ENCODE peak calls at places on chromosomes 2 and 18, in eight cellular contexts. X is HCT116, L is IMR-90, B is mesenchymal stem cell, E is astrocyte, Q is H9, W is kidney, C is Karpas-422. U is an unnamed sample.

GRCh38 chr2:164913640-164914346 is 41.5 kb downstream of the SLC38A11 start:
- DNase-seq in X (no peak), L (peak), B (no peak), E (peak), Q (no peak), W (no peak), C (no peak), U (no peak)

GRCh38 chr2:167670588-167670987 is 576.8 kb downstream of the STK39 start:
- DNase-seq in X (no peak), L (no peak), B (no peak), E (no peak), Q (no peak), W (no peak), C (no peak), U (no peak)

GRCh38 chr2:241860184-241861078 is 1.7 kb upstream of the PDCD1 start:
- DNase-seq in X (no peak), L (no peak), B (no peak), E (no peak), Q (no peak), W (peak), C (no peak), U (no peak)

GRCh38 chr2:169775765-169776482 is 22.7 kb upstream of the SSB start:
- DNase-seq in X (no peak), L (peak), B (peak), E (peak), Q (no peak), W (no peak), C (no peak), U (no peak)

GRCh38 chr2:217609952-217610351 is 392.8 kb downstream of the TNS1 start:
- DNase-seq in X (no peak), L (no peak), B (no peak), E (no peak), Q (no peak), W (no peak), C (no peak), U (no peak)

GRCh38 chr18:12593861-12594260 is 64.0 kb downstream of the SPIRE1 start:
- DNase-seq in X (no peak), L (peak), B (no peak), E (peak), Q (no peak), W (no peak), C (no peak), U (no peak)

GRCh38 chr2:98730851-98731708 is at the start of gene MGAT4A:
- DNase-seq in X (no peak), L (no peak), B (peak), E (no peak), Q (peak), W (peak), C (peak), U (no peak)

GRCh38 chr2:153299217-153299616 is 179.3 kb downstream of the RPRM start:
- DNase-seq in X (no peak), L (no peak), B (no peak), E (no peak), Q (no peak), W (no peak), C (no peak), U (no peak)

GRCh38 chr18:38751897-38752296 is 1186.3 kb upstream of the CELF4 start:
- DNase-seq in X (no peak), L (no peak), B (peak), E (no peak), Q (no peak), W (no peak), C (no peak), U (no peak)

GRCh38 chr2:128530025-128530573 is 211.4 kb upstream of the HS6ST1 start:
- DNase-seq in X (no peak), L (no peak), B (no peak), E (no peak), Q (no peak), W (peak), C (no peak), U (no peak)

GRCh38 chr2:191544511-191545062 is 133.3 kb upstream of the NABP1 start:
- DNase-seq in X (no peak), L (no peak), B (no peak), E (no peak), Q (no peak), W (no peak), C (no peak), U (no peak)

GRCh38 chr18:26085056-26085455 is 5.4 kb downstream of the SS18 start:
- DNase-seq in X (no peak), L (no peak), B (no peak), E (no peak), Q (no peak), W (no peak), C (no peak), U (no peak)

GRCh38 chr2:233372855-233373254 is 18.6 kb downstream of the DGKD start:
- DNase-seq in X (no peak), L (no peak), B (no peak), E (no peak), Q (no peak), W (no peak), C (no peak), U (no peak)

GRCh38 chr2:165401285-165401852 is 68.1 kb upstream of the CSRNP3 start:
- DNase-seq in X (peak), L (peak), B (peak), E (peak), Q (no peak), W (no peak), C (peak), U (peak)

GRCh38 chr2:121002597-121002996 is 266.9 kb downstream of the GLI2 start:
- DNase-seq in X (no peak), L (no peak), B (no peak), E (no peak), Q (peak), W (no peak), C (no peak), U (no peak)

GRCh38 chr2:79437416-79438281 is 75.2 kb upstream of the CTNNA2 start:
- DNase-seq in X (no peak), L (no peak), B (no peak), E (peak), Q (no peak), W (no peak), C (no peak), U (no peak)

GRCh38 chr2:79511320-79511951 is 1.4 kb upstream of the CTNNA2 start:
- DNase-seq in X (no peak), L (peak), B (peak), E (peak), Q (peak), W (no peak), C (peak), U (peak)

GRCh38 chr2:235595420-235596010 is 101.7 kb downstream of the AGAP1 start:
- DNase-seq in X (peak), L (peak), B (peak), E (peak), Q (peak), W (peak), C (peak), U (peak)

GRCh38 chr18:433297-433696 is 67.2 kb downstream of the COLEC12 start:
- DNase-seq in X (no peak), L (peak), B (no peak), E (no peak), Q (no peak), W (no peak), C (no peak), U (no peak)

GRCh38 chr2:108084311-108084710 is 98.0 kb downstream of the SLC5A7 start:
- DNase-seq in X (no peak), L (no peak), B (no peak), E (no peak), Q (no peak), W (no peak), C (no peak), U (no peak)

GRCh38 chr2:54468643-54469042 is 12.5 kb downstream of the SPTBN1 start:
- DNase-seq in X (no peak), L (peak), B (peak), E (no peak), Q (no peak), W (no peak), C (no peak), U (no peak)

GRCh38 chr18:3931013-3931315 is 481.0 kb downstream of the TGIF1 start:
- DNase-seq in X (no peak), L (no peak), B (no peak), E (no peak), Q (no peak), W (peak), C (no peak), U (no peak)

GRCh38 chr18:37422116-37422515 is 143.5 kb downstream of the CELF4 start:
- DNase-seq in X (no peak), L (no peak), B (peak), E (no peak), Q (no peak), W (no peak), C (no peak), U (no peak)

GRCh38 chr2:186595219-186595618 is 5.4 kb downstream of the ITGAV start:
- DNase-seq in X (no peak), L (peak), B (no peak), E (peak), Q (no peak), W (no peak), C (no peak), U (no peak)

GRCh38 chr2:58634653-58635347 is 393.7 kb upstream of the FANCL start:
- DNase-seq in X (peak), L (no peak), B (peak), E (peak), Q (no peak), W (no peak), C (no peak), U (no peak)

GRCh38 chr2:73896362-73897239 is 3.8 kb downstream of the ACTG2 start:
- DNase-seq in X (no peak), L (peak), B (peak), E (peak), Q (no peak), W (no peak), C (no peak), U (no peak)

GRCh38 chr2:16112251-16112971 is 172.1 kb downstream of the MYCN start:
- DNase-seq in X (no peak), L (no peak), B (no peak), E (no peak), Q (no peak), W (no peak), C (no peak), U (no peak)

GRCh38 chr2:128408349-128409305 is 90.0 kb upstream of the HS6ST1 start:
- DNase-seq in X (no peak), L (peak), B (peak), E (peak), Q (no peak), W (peak), C (no peak), U (no peak)

GRCh38 chr2:226906439-226906796 is 70.6 kb downstream of the RHBDD1 start:
- DNase-seq in X (no peak), L (no peak), B (no peak), E (no peak), Q (no peak), W (no peak), C (no peak), U (no peak)

GRCh38 chr18:79728931-79729586 is 49.5 kb downstream of the CTDP1 start:
- DNase-seq in X (no peak), L (no peak), B (no peak), E (no peak), Q (no peak), W (no peak), C (no peak), U (no peak)

GRCh38 chr18:50654211-50654610 is 94.3 kb downstream of the MAPK4 start:
- DNase-seq in X (no peak), L (no peak), B (no peak), E (no peak), Q (no peak), W (no peak), C (no peak), U (no peak)

GRCh38 chr2:16330012-16330411 is 335.6 kb downstream of the CYRIA start:
- DNase-seq in X (no peak), L (no peak), B (peak), E (no peak), Q (no peak), W (no peak), C (no peak), U (no peak)

GRCh38 chr18:28178720-28179119 is 1.8 kb upstream of the CDH2 start:
- DNase-seq in X (no peak), L (peak), B (peak), E (peak), Q (no peak), W (no peak), C (no peak), U (no peak)

GRCh38 chr2:147204102-147204501 is 640.7 kb upstream of the ACVR2A start:
- DNase-seq in X (no peak), L (peak), B (peak), E (peak), Q (no peak), W (no peak), C (no peak), U (no peak)

DNA sequence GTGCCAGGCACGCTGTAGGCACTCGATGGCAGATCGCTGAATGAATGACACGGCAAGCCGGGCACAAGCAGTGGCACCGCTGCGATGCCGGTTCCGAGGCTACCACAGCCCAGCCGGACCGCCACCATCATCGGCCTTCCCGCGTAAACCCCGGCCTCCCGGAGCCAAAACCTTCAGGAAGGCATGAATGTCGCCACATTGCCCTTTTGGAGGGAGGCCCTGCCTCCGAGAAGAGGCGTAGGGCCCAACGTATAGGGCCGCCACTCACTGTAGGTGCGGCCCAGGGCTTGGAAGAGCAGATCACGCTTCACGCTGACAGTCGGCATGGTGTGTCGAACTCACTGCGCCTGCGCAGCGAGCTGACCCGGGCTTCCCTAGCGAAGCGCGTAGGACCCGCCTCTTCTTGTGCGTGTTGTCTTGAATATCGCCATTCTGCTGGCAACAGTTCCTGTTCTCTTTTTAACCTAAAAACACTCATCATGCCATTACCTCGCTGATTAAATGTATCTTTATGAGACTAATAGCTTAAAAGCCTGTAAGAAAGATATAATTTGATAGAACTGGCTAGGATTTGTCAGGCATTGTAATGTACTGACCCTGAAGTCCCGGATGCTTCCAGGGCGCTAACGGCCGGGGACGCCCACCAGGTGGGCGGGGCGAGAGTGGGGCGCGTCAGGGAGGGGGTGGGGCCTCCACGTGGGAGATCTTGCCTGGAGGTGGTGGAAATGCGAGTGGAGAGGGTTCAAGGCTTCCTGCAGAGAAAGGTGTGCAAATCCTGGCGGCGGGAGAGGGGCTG is at the start of gene FARSB:
- DNase-seq in X (peak), L (peak), B (peak), E (peak), Q (peak), W (peak), C (peak), U (peak)
- H3K9ac ChIP-seq in X (peak), L (peak), B (peak), E (peak), Q (peak), W (peak), C (peak), U (peak)

DNA sequence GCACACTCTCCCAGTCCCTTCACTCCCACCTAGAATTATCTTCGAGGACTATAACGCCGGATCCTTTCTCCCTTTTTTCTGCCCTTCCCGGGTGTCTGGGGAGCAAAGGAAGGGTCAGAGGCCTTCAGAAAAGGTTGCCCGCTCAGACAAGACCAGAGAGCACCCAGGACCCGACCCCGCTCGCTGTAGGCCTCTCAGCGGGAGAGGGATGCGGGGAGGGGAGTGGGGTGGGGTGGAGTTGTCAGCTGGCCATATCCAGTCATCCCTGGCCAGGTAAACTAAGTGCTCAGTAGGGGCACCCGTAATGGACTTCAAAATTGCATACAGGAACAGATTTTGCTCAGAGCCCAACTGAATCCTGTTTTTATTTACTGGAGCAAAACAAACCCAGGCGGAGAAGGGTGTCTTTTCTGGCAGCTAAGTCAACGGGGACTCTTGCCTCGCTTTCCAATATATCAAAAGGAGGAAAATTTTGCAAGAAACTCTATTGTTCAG is 65.0 kb downstream of the NOL4 start:
- DNase-seq in X (no peak), L (no peak), B (no peak), E (no peak), Q (no peak), W (peak), C (no peak), U (no peak)
- H3K9ac ChIP-seq in X (no peak), L (no peak), B (peak), E (peak), Q (no peak), W (no peak), C (no peak), U (no peak)

GRCh38 chr2:86186431-86186830 is 8.8 kb downstream of the IMMT start:
- DNase-seq in X (no peak), L (no peak), B (no peak), E (no peak), Q (no peak), W (no peak), C (no peak), U (no peak)
- H3K9ac ChIP-seq in X (no peak), L (no peak), B (no peak), E (no peak), Q (no peak), W (no peak), C (no peak), U (no peak)

DNA sequence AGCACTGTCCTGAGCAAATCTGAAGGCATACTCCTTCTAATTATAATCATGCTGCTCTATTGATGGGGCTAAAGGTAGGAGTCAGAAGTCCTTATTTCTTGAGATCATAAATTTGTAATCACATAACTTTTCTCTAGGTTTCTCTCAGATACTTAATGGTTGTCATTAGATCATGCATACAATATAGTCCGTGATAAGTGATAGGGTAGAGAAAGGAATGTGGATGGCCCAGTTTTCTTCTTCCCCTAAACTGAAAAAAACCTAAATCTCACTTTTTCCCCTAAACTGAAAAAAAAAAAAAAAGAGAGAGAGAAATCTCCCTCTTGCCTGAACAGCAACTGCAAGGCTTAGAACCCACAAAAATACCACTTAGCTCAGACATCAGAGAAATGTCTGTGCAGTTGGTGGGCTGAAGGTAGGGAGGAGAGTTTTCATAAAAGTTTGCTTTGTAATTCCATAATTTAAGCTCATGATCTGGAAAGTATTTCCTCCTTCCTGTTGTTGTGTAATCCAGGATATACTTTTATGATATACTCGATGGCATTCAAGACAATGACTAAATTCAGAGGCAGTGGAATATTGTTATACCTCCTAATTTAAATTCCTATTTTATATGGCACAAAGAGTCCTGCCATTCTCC is 79.3 kb upstream of the ITPRID2 start:
- DNase-seq in X (no peak), L (peak), B (no peak), E (no peak), Q (no peak), W (no peak), C (no peak), U (peak)
- H3K9ac ChIP-seq in X (peak), L (no peak), B (no peak), E (no peak), Q (no peak), W (no peak), C (no peak), U (no peak)

GRCh38 chr2:238851751-238852150 is 3.9 kb downstream of the TWIST2 start:
- DNase-seq in X (no peak), L (no peak), B (peak), E (no peak), Q (no peak), W (no peak), C (no peak), U (no peak)

GRCh38 chr2:238853724-238854123 is 5.8 kb downstream of the TWIST2 start:
- DNase-seq in X (no peak), L (no peak), B (no peak), E (no peak), Q (no peak), W (no peak), C (no peak), U (no peak)

GRCh38 chr2:238853218-238853617 is 5.3 kb downstream of the TWIST2 start:
- DNase-seq in X (no peak), L (no peak), B (no peak), E (no peak), Q (no peak), W (no peak), C (no peak), U (no peak)

GRCh38 chr2:238851026-238851425 is 3.1 kb downstream of the TWIST2 start:
- DNase-seq in X (no peak), L (no peak), B (no peak), E (no peak), Q (no peak), W (no peak), C (no peak), U (no peak)

GRCh38 chr2:238852186-238852869 is 4.4 kb downstream of the TWIST2 start:
- DNase-seq in X (no peak), L (peak), B (peak), E (no peak), Q (no peak), W (no peak), C (no peak), U (no peak)
- H3K9ac ChIP-seq in X (no peak), L (peak), B (peak), E (no peak), Q (no peak), W (no peak), C (no peak), U (no peak)

U was measured in SK-N-MC.